ENCODE peak calls at places on chromosome 12, in ten cellular contexts. A is lower leg skin; P is tibial artery; K is Karpas-422; I is ELF-1; O is KG1; N is effector memory CD8-positive, alpha-beta T cell; J is activated T-cell treated with anti-CD3 and anti-CD28 coated beads, Interleukin-2, amount 50 U/mL, for 72 hours; W is heart right ventricle; B is GM13977. D is an unnamed sample.

GRCh38 chr12:116141833-116142162 is 135.7 kb downstream of the MED13L start:
- DNase-seq in A (no peak), P (no peak), K (no peak), I (no peak), O (no peak), N (no peak), J (no peak), W (no peak), B (no peak), D (no peak)

GRCh38 chr12:402127-402456 is 648 bp downstream of the CCDC77 start:
- DNase-seq in A (no peak), P (no peak), K (peak), I (peak), O (no peak), N (no peak), J (peak), W (no peak), B (no peak), D (no peak)

GRCh38 chr12:22173154-22173553 is 127.1 kb downstream of the CMAS start:
- DNase-seq in A (no peak), P (no peak), K (no peak), I (no peak), O (no peak), N (no peak), J (no peak), W (no peak), B (no peak), D (no peak)

GRCh38 chr12:79424109-79424721 is 266.5 kb downstream of the PAWR start:
- DNase-seq in A (no peak), P (no peak), K (no peak), I (no peak), O (no peak), N (no peak), J (no peak), W (no peak), B (no peak), D (no peak)

GRCh38 chr12:58262796-58263195 is 321.4 kb downstream of the ATP23 start:
- DNase-seq in A (no peak), P (no peak), K (no peak), I (no peak), O (no peak), N (no peak), J (no peak), W (no peak), B (no peak), D (no peak)

GRCh38 chr12:110079477-110080400 is 31.4 kb upstream of the C12orf76 start:
- DNase-seq in A (peak), P (peak), K (peak), I (no peak), O (peak), N (peak), J (peak), W (peak), B (peak), D (peak)

GRCh38 chr12:130220361-130220760 is 58.1 kb downstream of the FZD10 start:
- DNase-seq in A (no peak), P (no peak), K (no peak), I (no peak), O (no peak), N (no peak), J (no peak), W (no peak), B (no peak), D (no peak)

GRCh38 chr12:119179335-119180021 is 747 bp downstream of the HSPB8 start:
- DNase-seq in A (no peak), P (no peak), K (no peak), I (peak), O (no peak), N (no peak), J (no peak), W (peak), B (no peak), D (peak)

GRCh38 chr12:34600592-34601462 is 578.5 kb downstream of the ALG10 start:
- DNase-seq in A (no peak), P (no peak), K (no peak), I (no peak), O (no peak), N (no peak), J (no peak), W (no peak), B (peak), D (no peak)

D was measured in right cardiac atrium.